ENCODE peak calls at places on chromosomes 4 and X, in four cellular contexts. J, T, W and H are unnamed samples.

GRCh38 chrX:65196758-65197371 is 220.6 kb upstream of the ZC4H2 start:
- DNase-seq in J (no peak), T (peak; percentile 79), W (peak; percentile 7), H (peak; percentile 70)

GRCh38 chr4:2932951-2933565 is 30.1 kb downstream of the NOP14 start:
- DNase-seq in J (peak; percentile 72), T (no peak), W (no peak), H (no peak)

GRCh38 chr4:1792832-1793495 is at the start of gene FGFR3:
- DNase-seq in J (peak; percentile 99), T (peak; percentile 48), W (peak; percentile 98), H (peak; percentile 78)

GRCh38 chr4:185204238-185204910 is 574 bp upstream of the CFAP97 start:
- DNase-seq in J (no peak), T (no peak), W (no peak), H (no peak)

GRCh38 chr4:8004066-8004465 is 64.4 kb upstream of the AFAP1 start:
- DNase-seq in J (no peak), T (no peak), W (no peak), H (no peak)

GRCh38 chr4:10607206-10607605 is 77.4 kb downstream of the CLNK start:
- DNase-seq in J (no peak), T (no peak), W (no peak), H (no peak)

GRCh38 chrX:79096339-79096638 is 48.2 kb upstream of the GPR174 start:
- DNase-seq in J (no peak), T (no peak), W (no peak), H (no peak)

GRCh38 chr4:5471206-5471605 is 237.2 kb downstream of the EVC2 start:
- DNase-seq in J (no peak), T (no peak), W (no peak), H (no peak)

GRCh38 chrX:111100191-111100590 is 4.2 kb downstream of the PAK3 start:
- DNase-seq in J (peak; percentile 69), T (peak; percentile 8), W (peak; percentile 62), H (peak; percentile 26)

GRCh38 chrX:74923942-74924448 is 1.3 kb downstream of the NEXMIF start:
- DNase-seq in J (peak; percentile 21), T (no peak), W (no peak), H (peak; percentile 15)

GRCh38 chr4:140871368-140871767 is 115.2 kb upstream of the TBC1D9 start:
- DNase-seq in J (no peak), T (no peak), W (no peak), H (no peak)

GRCh38 chrX:49171752-49172279 is at the start of gene PLP2:
- DNase-seq in J (peak; percentile 76), T (no peak), W (peak; percentile 49), H (no peak)

GRCh38 chr4:126144838-126145237 is 830.1 kb downstream of the FAT4 start:
- DNase-seq in J (no peak), T (no peak), W (no peak), H (no peak)

GRCh38 chr4:23897564-23898109 is 7.8 kb upstream of the PPARGC1A start:
- DNase-seq in J (no peak), T (no peak), W (no peak), H (no peak)

GRCh38 chr4:64341711-64342110 is 67.5 kb downstream of the TECRL start:
- DNase-seq in J (no peak), T (no peak), W (no peak), H (no peak)

GRCh38 chr4:42715807-42716482 is 59.0 kb upstream of the ATP8A1 start:
- DNase-seq in J (no peak), T (no peak), W (no peak), H (no peak)

GRCh38 chr4:163166041-163166579 is 580 bp downstream of the NAF1 start:
- DNase-seq in J (peak; percentile 75), T (peak; percentile 26), W (peak; percentile 71), H (peak; percentile 45)

GRCh38 chrX:54042609-54043010 is 1.7 kb downstream of the PHF8 start:
- DNase-seq in J (peak; percentile 75), T (peak; percentile 48), W (peak; percentile 60), H (peak; percentile 46)

GRCh38 chr4:80197132-80197573 is at the start of gene PRDM8:
- DNase-seq in J (peak; percentile 88), T (no peak), W (no peak), H (no peak)

GRCh38 chrX:119682019-119682989 is 10.7 kb downstream of the SEPTIN6 start:
- DNase-seq in J (no peak), T (no peak), W (no peak), H (no peak)

GRCh38 chr4:52641853-52642563 is 17.1 kb downstream of the USP46 start:
- DNase-seq in J (no peak), T (no peak), W (no peak), H (no peak)

GRCh38 chr4:105619193-105619931 is 66.9 kb downstream of the ARHGEF38 start:
- DNase-seq in J (peak; percentile 30), T (no peak), W (no peak), H (no peak)

GRCh38 chrX:49932786-49933185 is 10.4 kb downstream of the CLCN5 start:
- DNase-seq in J (no peak), T (no peak), W (no peak), H (no peak)

GRCh38 chr4:41514169-41514568 is 23.8 kb upstream of the LIMCH1 start:
- DNase-seq in J (no peak), T (no peak), W (no peak), H (no peak)

GRCh38 chr4:107243141-107243779 is 207.1 kb upstream of the DKK2 start:
- DNase-seq in J (peak; percentile 11), T (no peak), W (no peak), H (no peak)

GRCh38 chrX:11770320-11770719 is 12.3 kb downstream of the MSL3 start:
- DNase-seq in J (peak; percentile 74), T (peak; percentile 23), W (peak; percentile 65), H (peak; percentile 17)

GRCh38 chr4:183249854-183250253 is 70.2 kb downstream of the CLDN22 start:
- DNase-seq in J (peak; percentile 57), T (peak; percentile 16), W (peak; percentile 24), H (no peak)

GRCh38 chr4:112765317-112765989 is 128.5 kb downstream of the LARP7 start:
- DNase-seq in J (peak; percentile 71), T (peak; percentile 52), W (peak; percentile 37), H (no peak)

GRCh38 chr4:151100517-151100916 is 1.1 kb downstream of the RPS3A start:
- DNase-seq in J (no peak), T (no peak), W (no peak), H (no peak)

GRCh38 chr4:113179091-113179490 is 129.6 kb downstream of the ANK2 start:
- DNase-seq in J (no peak), T (no peak), W (no peak), H (no peak)

GRCh38 chr4:37685726-37686372 is 327 bp downstream of the RELL1 start:
- DNase-seq in J (peak; percentile 76), T (no peak), W (peak; percentile 47), H (peak; percentile 41)

GRCh38 chr4:139728146-139728545 is 62.5 kb downstream of the MGST2 start:
- DNase-seq in J (no peak), T (no peak), W (no peak), H (no peak)

GRCh38 chr4:40978548-40978947 is 228.8 kb downstream of the NSUN7 start:
- DNase-seq in J (no peak), T (no peak), W (no peak), H (no peak)

GRCh38 chrX:120452131-120452530 is 17.0 kb downstream of the LAMP2 start:
- DNase-seq in J (peak; percentile 50), T (peak; percentile 4), W (peak; percentile 34), H (peak; percentile 13)

GRCh38 chr4:3708103-3708510 is 58.1 kb upstream of the ADRA2C start:
- DNase-seq in J (no peak), T (no peak), W (no peak), H (no peak)

GRCh38 chr4:55378617-55379467 is 16.9 kb upstream of the TMEM165 start:
- DNase-seq in J (no peak), T (no peak), W (no peak), H (no peak)

GRCh38 chr4:124745988-124746801 is 33.7 kb upstream of the ANKRD50 start:
- DNase-seq in J (no peak), T (no peak), W (no peak), H (no peak)

GRCh38 chr4:13983189-13983790 is 355.8 kb upstream of the BOD1L1 start:
- DNase-seq in J (no peak), T (peak; percentile 9), W (no peak), H (no peak)

GRCh38 chr4:13980317-13980716 is 352.8 kb upstream of the BOD1L1 start:
- DNase-seq in J (no peak), T (no peak), W (no peak), H (no peak)

GRCh38 chr4:13982008-13982407 is 354.5 kb upstream of the BOD1L1 start:
- DNase-seq in J (no peak), T (no peak), W (no peak), H (no peak)

GRCh38 chr4:13977755-13978154 is 350.2 kb upstream of the BOD1L1 start:
- DNase-seq in J (no peak), T (no peak), W (no peak), H (no peak)
- TF ChIP-seq FOXJ3 in J (no peak), T (no peak), W (no peak), H (no peak)

GRCh38 chr4:149269835-149270234 is 545.8 kb downstream of the IQCM start:
- DNase-seq in J (no peak), T (no peak), W (no peak), H (no peak)

GRCh38 chr4:149265645-149266044 is 550.0 kb downstream of the IQCM start:
- DNase-seq in J (no peak), T (no peak), W (no peak), H (no peak)

GRCh38 chr4:149264093-149264733 is 551.4 kb downstream of the IQCM start:
- DNase-seq in J (peak; percentile 8), T (peak; percentile 50), W (peak; percentile 6), H (peak; percentile 43)
- TF ChIP-seq FOXJ3 in J (no peak), T (no peak), W (no peak), H (no peak)

DNA sequence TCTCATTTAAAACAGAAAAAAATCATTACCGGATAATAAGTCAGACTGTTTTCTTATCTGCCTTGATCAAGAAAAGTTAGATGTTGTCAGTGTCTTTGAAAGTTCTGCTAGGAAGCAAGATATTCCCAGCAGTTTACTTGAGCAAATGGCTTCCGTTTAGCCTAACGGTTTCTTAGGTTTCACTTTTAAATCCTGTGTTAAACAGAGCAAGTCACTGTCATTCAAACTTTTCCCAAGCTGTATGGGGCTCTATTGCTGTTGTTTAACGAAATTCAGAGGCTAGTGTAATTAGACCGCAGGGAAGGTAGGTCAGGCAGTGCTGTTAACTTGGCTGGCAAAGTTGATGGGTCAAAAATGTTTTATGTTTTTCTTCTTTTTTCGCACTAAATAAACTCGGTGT is 80.3 kb upstream of the NEIL3 start:
- DNase-seq in J (no peak), T (no peak), W (no peak), H (no peak)
- TF ChIP-seq FOXJ3 in J (no peak), T (no peak), W (no peak), H (no peak)

GRCh38 chr4:78481180-78481579 is 70.4 kb upstream of the ANXA3 start:
- DNase-seq in J (no peak), T (no peak), W (no peak), H (no peak)
- TF ChIP-seq FOXJ3 in J (no peak), T (no peak), W (no peak), H (no peak)

DNA sequence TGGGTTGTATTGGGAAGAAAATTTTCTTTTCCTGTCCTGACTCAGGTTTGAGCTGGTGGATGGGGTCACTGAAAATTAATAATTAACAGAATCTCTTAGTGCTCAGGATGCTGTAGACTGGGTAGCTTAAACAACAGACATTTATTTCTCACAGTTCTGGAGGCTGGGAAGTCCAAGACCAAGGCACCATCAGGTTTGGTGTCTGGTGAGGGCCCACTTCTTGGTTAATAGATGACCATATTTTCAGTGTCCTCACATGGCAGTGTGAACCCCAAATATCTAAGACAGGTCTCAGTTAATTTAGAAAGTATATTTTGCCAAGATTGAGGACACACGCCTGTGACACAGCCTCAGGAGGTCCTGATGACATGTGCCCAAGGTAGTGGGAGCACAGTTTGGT is 31.1 kb downstream of the HERC6 start:
- DNase-seq in J (no peak), T (no peak), W (no peak), H (no peak)
- TF ChIP-seq FOXJ3 in J (no peak), T (no peak), W (no peak), H (no peak)